ENCODE peak calls at places on chromosome 7, in ten cellular contexts. J, D, Q, G, K, U, Y, I, C and L are unnamed samples.
A peak's percentile ranks its signal among the peaks of the same experiment; 100 is the strongest.

GRCh38 chr7:158245724-158246041 is 341.9 kb downstream of the PTPRN2 start:
- DNase-seq in J (no peak), G (no peak), Y (no peak), K (no peak), C (no peak), D (peak; percentile 57), Q (no peak), I (no peak), U (peak; percentile 16), L (no peak)

GRCh38 chr7:27897001-27897400 is 157.0 kb downstream of the TAX1BP1 start:
- DNase-seq in U (no peak), K (no peak), I (peak; percentile 56), G (no peak), C (no peak), D (no peak), Y (no peak), Q (no peak), J (no peak), L (no peak)

GRCh38 chr7:33862946-33863814 is 42.2 kb upstream of the BMPER start:
- DNase-seq in J (peak; percentile 26), Q (peak; percentile 86), D (no peak), C (no peak), G (no peak), Y (no peak), U (peak; percentile 75), I (no peak), K (no peak), L (peak; percentile 57)

GRCh38 chr7:29565982-29566746 is 2.5 kb downstream of the PRR15 start:
- DNase-seq in U (peak; percentile 51), D (no peak), G (no peak), K (no peak), Y (peak; percentile 14), Q (no peak), C (peak; percentile 54), I (peak; percentile 60), J (no peak), L (no peak)

GRCh38 chr7:94510582-94511456 is 1.2 kb downstream of the CASD1 start:
- DNase-seq in Y (peak; percentile 75), G (peak; percentile 40), C (peak; percentile 53), Q (peak; percentile 65), I (peak; percentile 50), J (peak; percentile 24), U (peak; percentile 68), D (no peak), K (peak; percentile 4), L (no peak)

GRCh38 chr7:601573-602340 is 82.1 kb upstream of the PDGFA start:
- DNase-seq in K (no peak), G (no peak), Y (peak; percentile 36), D (no peak), Q (no peak), U (peak; percentile 63), J (no peak), C (no peak), I (peak; percentile 75), L (peak; percentile 49)

GRCh38 chr7:12633589-12633988 is 53.8 kb upstream of the ARL4A start:
- DNase-seq in Y (no peak), J (no peak), U (no peak), I (no peak), Q (no peak), D (no peak), K (no peak), C (no peak), G (no peak), L (no peak)

GRCh38 chr7:134992626-134993179 is 6.4 kb downstream of the AGBL3 start:
- DNase-seq in Y (no peak), D (no peak), J (no peak), K (no peak), G (peak; percentile 14), I (no peak), Q (no peak), C (peak; percentile 38), U (no peak), L (no peak)

GRCh38 chr7:22094413-22095304 is 149.0 kb upstream of the CDCA7L start:
- DNase-seq in I (no peak), C (no peak), J (peak; percentile 91), D (no peak), U (no peak), K (no peak), G (no peak), Q (no peak), Y (no peak), L (no peak)

GRCh38 chr7:129351320-129351719 is 82.9 kb upstream of the STRIP2 start:
- DNase-seq in G (no peak), U (no peak), J (no peak), D (no peak), C (no peak), Y (no peak), I (no peak), K (no peak), Q (no peak), L (no peak)

GRCh38 chr7:110909102-110909501 is 181.8 kb upstream of the LRRN3 start:
- DNase-seq in U (no peak), C (no peak), G (no peak), Y (no peak), D (no peak), K (no peak), Q (no peak), J (no peak), I (no peak), L (no peak)

GRCh38 chr7:151168022-151168786 is 710 bp upstream of the GBX1 start:
- DNase-seq in D (no peak), Q (peak; percentile 70), G (peak; percentile 53), I (peak; percentile 54), Y (no peak), K (no peak), C (no peak), U (peak; percentile 76), J (no peak), L (no peak)

GRCh38 chr7:13288516-13288915 is 601.1 kb downstream of the ARL4A start:
- DNase-seq in U (no peak), Q (no peak), D (no peak), Y (no peak), K (no peak), I (no peak), J (peak; percentile 3), G (no peak), C (no peak), L (no peak)

GRCh38 chr7:10677668-10678232 is 295.9 kb upstream of the PHF14 start:
- DNase-seq in J (no peak), D (no peak), I (no peak), Y (no peak), G (no peak), U (no peak), K (no peak), C (no peak), Q (no peak), L (no peak)

GRCh38 chr7:1883031-1883761 is 213.1 kb downstream of the ELFN1 start:
- DNase-seq in U (no peak), J (peak; percentile 90), Q (peak; percentile 40), I (no peak), D (no peak), G (no peak), K (peak; percentile 18), Y (peak; percentile 84), C (no peak), L (no peak)

GRCh38 chr7:1885465-1886226 is 215.6 kb downstream of the ELFN1 start:
- DNase-seq in U (no peak), Q (no peak), J (no peak), I (no peak), D (no peak), C (no peak), G (no peak), Y (no peak), K (no peak), L (no peak)

GRCh38 chr7:1882451-1882850 is 212.4 kb downstream of the ELFN1 start:
- DNase-seq in J (no peak), G (no peak), D (no peak), Y (no peak), C (no peak), Q (no peak), I (no peak), U (no peak), K (no peak), L (no peak)

GRCh38 chr7:1884583-1885350 is 214.7 kb downstream of the ELFN1 start:
- DNase-seq in J (no peak), C (no peak), K (no peak), D (no peak), I (no peak), Q (no peak), U (no peak), Y (no peak), G (no peak), L (no peak)

GRCh38 chr7:1883834-1884582 is 213.9 kb downstream of the ELFN1 start:
- DNase-seq in K (no peak), D (no peak), C (no peak), I (no peak), Q (no peak), Y (no peak), U (peak; percentile 71), J (no peak), G (no peak), L (no peak)
- TF ChIP-seq CTCF in K (no peak), D (no peak), C (no peak), I (no peak), Q (no peak), Y (no peak), U (no peak), J (no peak), G (no peak), L (no peak)

GRCh38 chr7:16647435-16647960 is 1.5 kb downstream of the BZW2 start:
- DNase-seq in D (no peak), J (peak; percentile 37), I (no peak), Y (no peak), C (no peak), G (no peak), K (no peak), U (no peak), Q (no peak), L (no peak)
- H3K4me3 ChIP-seq in D (peak overlapping the region; percentile 68), J (peak overlapping the region; percentile 88), I (peak overlapping the region; percentile 89), Y (no peak overlapping the region), C (no peak overlapping the region), G (peak overlapping the region; percentile 54), K (peak overlapping the region; percentile 91), U (peak overlapping the region; percentile 96), Q (peak overlapping the region; percentile 81), L (peak overlapping the region; percentile 90)

DNA sequence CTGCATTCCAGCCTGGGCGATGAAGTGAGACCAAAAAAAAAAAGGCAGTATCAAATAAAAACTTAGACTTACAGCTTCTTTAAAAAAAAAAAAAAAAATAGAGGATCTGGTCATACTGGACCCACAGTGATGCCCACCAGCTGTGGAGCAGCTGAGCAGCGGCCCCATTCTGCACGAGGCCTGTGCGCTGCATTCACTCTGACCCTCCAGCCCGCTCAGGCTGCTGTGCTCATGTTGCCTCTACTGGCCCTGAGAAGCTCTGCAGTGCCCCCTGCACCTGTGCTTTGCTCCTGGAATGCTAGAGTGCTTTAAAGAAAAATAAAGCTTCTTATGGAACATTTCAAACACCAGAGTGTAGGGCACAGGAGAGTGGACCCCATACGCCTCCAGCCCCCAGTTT is 33.2 kb downstream of the TMEM120A start:
- DNase-seq in I (no peak), G (no peak), K (no peak), J (no peak), U (no peak), Q (no peak), C (no peak), Y (no peak), D (no peak), L (no peak)
- TF ChIP-seq CTCF in I (no peak), G (no peak), K (peak; percentile 29), J (no peak), U (peak; percentile 10), Q (peak; percentile 5), C (no peak), Y (no peak), D (no peak), L (no peak)

DNA sequence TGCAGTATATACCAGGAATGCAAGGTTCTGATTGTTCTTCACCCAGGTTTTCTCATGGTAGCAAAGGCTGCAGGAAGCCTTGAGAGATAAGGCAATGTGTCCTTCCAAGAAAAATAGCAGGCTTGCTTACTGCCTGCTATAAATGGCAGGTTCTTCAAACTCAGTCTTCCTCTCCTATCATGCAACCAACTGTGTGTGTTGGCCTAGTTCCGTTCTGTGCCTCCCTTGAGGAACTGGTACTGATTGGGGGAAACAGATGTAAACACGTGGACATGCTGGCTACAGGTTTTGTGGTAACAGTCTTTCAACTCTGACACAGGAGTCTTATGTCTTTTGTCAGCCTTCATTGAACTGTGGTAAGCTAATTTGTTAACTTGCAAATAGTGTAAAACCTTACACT is 54.9 kb upstream of the LSM8 start:
- DNase-seq in C (no peak), Y (no peak), I (no peak), Q (no peak), J (no peak), K (no peak), G (no peak), U (no peak), D (no peak), L (no peak)
- H3K4me3 ChIP-seq in C (no peak overlapping the region), Y (no peak overlapping the region), I (no peak overlapping the region), Q (no peak overlapping the region), J (no peak overlapping the region), K (no peak overlapping the region), G (no peak overlapping the region), U (no peak overlapping the region), D (no peak overlapping the region), L (no peak overlapping the region)